ENCODE peak calls at places on chromosome 3, in four cellular contexts. F, L, G and D are unnamed samples.

GRCh38 chr3:20849975-20850374 is 664.0 kb upstream of the SGO1 start:
- DNase-seq in F (no peak), L (no peak), G (no peak), D (no peak)

GRCh38 chr3:23743141-23743784 is 62.5 kb upstream of the UBE2E1 start:
- DNase-seq in F (no peak), L (no peak), G (no peak), D (no peak)

GRCh38 chr3:157290761-157291160 is 130.8 kb upstream of the CCNL1 start:
- DNase-seq in F (no peak), L (no peak), G (no peak), D (no peak)

GRCh38 chr3:183144403-183144802 is 18.1 kb downstream of the LAMP3 start:
- DNase-seq in F (no peak), L (no peak), G (no peak), D (no peak)

GRCh38 chr3:179852117-179852886 is 184.4 kb downstream of the PEX5L start:
- DNase-seq in F (no peak), L (no peak), G (no peak), D (no peak)

GRCh38 chr3:3307491-3307890 is 128.0 kb upstream of the CRBN start:
- DNase-seq in F (no peak), L (no peak), G (no peak), D (no peak)

GRCh38 chr3:33331414-33331813 is 54.2 kb downstream of the FBXL2 start:
- DNase-seq in F (no peak), L (no peak), G (no peak), D (no peak)

GRCh38 chr3:59408047-59408624 is 358.3 kb upstream of the CFAP20DC start:
- DNase-seq in F (no peak), L (no peak), G (no peak), D (no peak)

GRCh38 chr3:146750196-146750595 is 145.1 kb upstream of the PLSCR5 start:
- DNase-seq in F (no peak), L (no peak), G (no peak), D (no peak)

GRCh38 chr3:69865920-69866679 is 126.8 kb downstream of the MITF start:
- DNase-seq in F (peak), L (no peak), G (no peak), D (no peak)

GRCh38 chr3:171753665-171754408 is 56.4 kb downstream of the PLD1 start:
- DNase-seq in F (no peak), L (no peak), G (peak), D (no peak)

GRCh38 chr3:138180375-138181029 is 5.8 kb upstream of the DBR1 start:
- DNase-seq in F (no peak), L (no peak), G (no peak), D (no peak)

GRCh38 chr3:186361612-186362408 is at the start of gene DGKG:
- DNase-seq in F (peak), L (no peak), G (no peak), D (peak)

GRCh38 chr3:8938021-8938420 is 25.3 kb downstream of the RAD18 start:
- DNase-seq in F (no peak), L (no peak), G (peak), D (no peak)

GRCh38 chr3:152713989-152714388 is 120.9 kb upstream of the P2RY1 start:
- DNase-seq in F (no peak), L (no peak), G (no peak), D (no peak)

GRCh38 chr3:197458179-197458707 is 97.5 kb downstream of the BDH1 start:
- DNase-seq in F (no peak), L (no peak), G (no peak), D (no peak)

GRCh38 chr3:113150253-113150652 is 61.1 kb upstream of the BOC start:
- DNase-seq in F (no peak), L (no peak), G (no peak), D (no peak)

GRCh38 chr3:13051066-13051465 is 22.2 kb downstream of the IQSEC1 start:
- DNase-seq in F (no peak), L (no peak), G (no peak), D (no peak)

GRCh38 chr3:155791190-155791589 is 14.9 kb downstream of the C3orf33 start:
- DNase-seq in F (no peak), L (no peak), G (no peak), D (no peak)

GRCh38 chr3:154932633-154933032 is 147.5 kb upstream of the MME start:
- DNase-seq in F (no peak), L (no peak), G (no peak), D (no peak)

GRCh38 chr3:36827133-36827532 is 62.8 kb upstream of the DCLK3 start:
- DNase-seq in F (no peak), L (no peak), G (no peak), D (no peak)

GRCh38 chr3:161559177-161559998 is 62.8 kb downstream of the OTOL1 start:
- DNase-seq in F (no peak), L (no peak), G (no peak), D (no peak)

GRCh38 chr3:71425491-71426071 is 157.9 kb downstream of the FOXP1 start:
- DNase-seq in F (no peak), L (no peak), G (no peak), D (no peak)

GRCh38 chr3:42764561-42765295 is 8.3 kb downstream of the CCDC13 start:
- DNase-seq in F (no peak), L (no peak), G (no peak), D (no peak)